ENCODE peak calls at places on chromosomes 1 and 21, in nine cellular contexts. B is thoracic aorta, Q is IMR-90, E is activated B cell treated with CpG ODN at 0.5 μM for 24 hours, I is HFF-Myc, G is fibroblast of lung, U is fibroblast of mammary gland, A is coronary artery, S is hepatocyte. Z is an unnamed sample.

GRCh38 chr1:233584931-233585330 is 29.0 kb upstream of the KCNK1 start:
- DNase-seq in B (no peak), Q (no peak), E (no peak), I (no peak), G (no peak), U (no peak), A (no peak), S (no peak), Z (no peak)

GRCh38 chr1:234934611-234935033 is 194.0 kb downstream of the TOMM20 start:
- DNase-seq in B (no peak), Q (peak), E (no peak), I (no peak), G (peak), U (peak), A (no peak), S (no peak), Z (no peak)

GRCh38 chr1:231507476-231508355 is 20.8 kb upstream of the TSNAX start:
- DNase-seq in B (no peak), Q (no peak), E (no peak), I (no peak), G (no peak), U (no peak), A (no peak), S (no peak), Z (no peak)

GRCh38 chr1:26483980-26484379 is 11.7 kb downstream of the HMGN2 start:
- DNase-seq in B (no peak), Q (peak), E (no peak), I (no peak), G (peak), U (no peak), A (no peak), S (no peak), Z (no peak)

GRCh38 chr1:9687876-9688582 is 36.5 kb downstream of the PIK3CD start:
- DNase-seq in B (no peak), Q (peak), E (no peak), I (no peak), G (peak), U (no peak), A (no peak), S (peak), Z (no peak)

GRCh38 chr1:95640746-95641145 is 406.7 kb downstream of the RWDD3 start:
- DNase-seq in B (no peak), Q (no peak), E (no peak), I (no peak), G (no peak), U (no peak), A (no peak), S (peak), Z (no peak)

GRCh38 chr1:45200906-45201500 is 5.4 kb downstream of the ZSWIM5 start:
- DNase-seq in B (no peak), Q (no peak), E (no peak), I (no peak), G (peak), U (no peak), A (no peak), S (no peak), Z (no peak)

GRCh38 chr1:179708434-179709195 is 34.5 kb upstream of the FAM163A start:
- DNase-seq in B (no peak), Q (no peak), E (no peak), I (no peak), G (no peak), U (no peak), A (no peak), S (no peak), Z (no peak)

GRCh38 chr1:99266731-99267130 is 2.4 kb downstream of the PLPPR4 start:
- DNase-seq in B (no peak), Q (peak), E (no peak), I (peak), G (peak), U (peak), A (no peak), S (no peak), Z (peak)

GRCh38 chr1:240190881-240191385 is 99.2 kb downstream of the FMN2 start:
- DNase-seq in B (no peak), Q (peak), E (no peak), I (peak), G (peak), U (peak), A (no peak), S (peak), Z (peak)
- TF ChIP-seq CTCF in B (no peak), Q (peak), E (no peak), I (peak), G (peak), U (peak), A (no peak), S (peak), Z (peak)

GRCh38 chr1:227318003-227318851 is at the start of gene CDC42BPA:
- DNase-seq in B (peak), Q (peak), E (peak), I (peak), G (peak), U (peak), A (peak), S (peak), Z (peak)

GRCh38 chr1:227318852-227319607 is 738 bp upstream of the CDC42BPA start:
- DNase-seq in B (no peak), Q (peak), E (no peak), I (no peak), G (peak), U (peak), A (peak), S (peak), Z (no peak)

GRCh38 chr1:227316941-227317540 is 1.3 kb downstream of the CDC42BPA start:
- DNase-seq in B (no peak), Q (peak), E (no peak), I (no peak), G (peak), U (peak), A (no peak), S (no peak), Z (no peak)

GRCh38 chr1:227316456-227316855 is 1.8 kb downstream of the CDC42BPA start:
- DNase-seq in B (no peak), Q (no peak), E (no peak), I (no peak), G (no peak), U (no peak), A (no peak), S (no peak), Z (no peak)

GRCh38 chr1:227317541-227318002 is 720 bp downstream of the CDC42BPA start:
- DNase-seq in B (no peak), Q (peak), E (no peak), I (no peak), G (peak), U (peak), A (no peak), S (peak), Z (peak)
- TF ChIP-seq CTCF in B (peak), Q (no peak), E (no peak), I (no peak), G (peak), U (peak), A (no peak), S (no peak), Z (peak)

DNA sequence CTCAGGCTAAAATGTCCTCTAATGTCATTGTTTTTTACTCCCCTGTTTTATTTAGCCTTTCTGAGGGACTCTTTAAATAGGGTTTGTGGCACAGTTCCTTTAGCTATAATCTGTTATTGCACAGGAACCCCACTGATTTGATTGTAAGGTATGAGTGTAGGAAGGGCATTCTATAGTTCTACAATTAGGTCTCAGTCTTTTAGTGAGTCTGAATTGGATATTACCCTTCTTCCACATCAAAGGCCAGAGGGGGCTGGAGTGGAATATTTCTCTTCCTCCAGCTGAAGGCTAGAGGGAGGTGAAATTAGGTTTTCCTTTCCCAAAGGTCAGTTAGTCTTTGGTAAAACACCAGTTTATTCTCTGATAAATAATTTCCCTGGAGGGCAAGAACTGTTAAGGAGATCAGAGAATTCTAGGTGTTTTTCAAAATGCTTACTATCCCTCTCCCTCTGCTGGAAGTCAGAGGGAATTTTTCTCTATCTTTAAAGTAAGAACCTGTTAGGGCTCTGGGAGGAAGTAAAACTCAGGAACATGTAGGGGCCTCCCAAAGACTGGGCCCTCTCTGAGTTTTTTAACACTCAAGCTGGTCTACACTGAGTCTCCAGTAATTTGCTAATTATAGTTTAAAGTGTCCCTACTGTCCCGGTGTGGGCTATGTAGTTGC is 176.3 kb upstream of the ZNHIT6 start:
- DNase-seq in B (no peak), Q (peak), E (no peak), I (no peak), G (peak), U (peak), A (no peak), S (peak), Z (no peak)
- TF ChIP-seq CTCF in B (peak), Q (peak), E (no peak), I (peak), G (peak), U (peak), A (no peak), S (peak), Z (peak)

GRCh38 chr21:32921632-32922230 is 104.0 kb upstream of the OLIG2 start:
- DNase-seq in B (no peak), Q (peak), E (peak), I (no peak), G (no peak), U (peak), A (no peak), S (no peak), Z (no peak)
- TF ChIP-seq CTCF in B (no peak), Q (peak), E (peak), I (peak), G (peak), U (peak), A (no peak), S (no peak), Z (peak)

GRCh38 chr1:94039514-94039870 is 81.5 kb downstream of the ABCA4 start:
- DNase-seq in B (no peak), Q (peak), E (no peak), I (no peak), G (peak), U (peak), A (no peak), S (peak), Z (no peak)

GRCh38 chr1:94042388-94042787 is 78.6 kb downstream of the ABCA4 start:
- DNase-seq in B (no peak), Q (no peak), E (no peak), I (no peak), G (no peak), U (no peak), A (no peak), S (no peak), Z (no peak)

GRCh38 chr1:94037392-94038229 is 83.3 kb downstream of the ABCA4 start:
- DNase-seq in B (no peak), Q (no peak), E (no peak), I (no peak), G (no peak), U (no peak), A (no peak), S (no peak), Z (no peak)

GRCh38 chr1:94038511-94038910 is 82.4 kb downstream of the ABCA4 start:
- DNase-seq in B (no peak), Q (peak), E (no peak), I (no peak), G (peak), U (peak), A (no peak), S (no peak), Z (no peak)

GRCh38 chr1:94039871-94040569 is 80.9 kb downstream of the ABCA4 start:
- DNase-seq in B (no peak), Q (no peak), E (no peak), I (no peak), G (peak), U (peak), A (no peak), S (no peak), Z (no peak)
- TF ChIP-seq CTCF in B (no peak), Q (no peak), E (no peak), I (no peak), G (no peak), U (no peak), A (peak), S (no peak), Z (no peak)

Z was measured in AG09319.